ENCODE peak calls at places on chromosomes 3 and 15, in ten cellular contexts. X is mucosa of descending colon, Q is SK-N-SH, J is heart left ventricle, E is H9, S is A549, F is PC-9, T is mammary epithelial cell, H is body of pancreas, R is thoracic aorta. A is an unnamed sample. For H3K4me1, the result is how much of the 10 kb centered on the place peaks cover.

GRCh38 chr3:189724366-189724765 is 93.2 kb downstream of the TP63 start:
- DNase-seq in X (no peak), Q (no peak), J (no peak), E (no peak), S (no peak), F (no peak), T (no peak), H (no peak), R (no peak), A (no peak)

GRCh38 chr3:126848991-126849390 is 133.9 kb upstream of the PLXNA1 start:
- DNase-seq in X (no peak), Q (no peak), J (no peak), E (peak), S (no peak), F (no peak), T (no peak), H (no peak), R (no peak), A (no peak)

GRCh38 chr3:129016366-129016724 is 15.2 kb downstream of the EFCC1 start:
- DNase-seq in X (peak), Q (no peak), J (no peak), E (no peak), S (no peak), F (peak), T (no peak), H (no peak), R (no peak), A (peak)

GRCh38 chr15:38010390-38010789 is 76.0 kb downstream of the TMCO5A start:
- DNase-seq in X (no peak), Q (no peak), J (no peak), E (peak), S (no peak), F (no peak), T (no peak), H (no peak), R (no peak), A (no peak)

GRCh38 chr3:125163739-125164601 is 48.6 kb downstream of the SLC12A8 start:
- DNase-seq in X (peak), Q (no peak), J (peak), E (peak), S (peak), F (peak), T (no peak), H (no peak), R (no peak), A (no peak)

GRCh38 chr3:104428526-104428925 is 938.2 kb upstream of the ALCAM start:
- DNase-seq in X (no peak), Q (no peak), J (no peak), E (no peak), S (no peak), F (no peak), T (no peak), H (no peak), R (no peak), A (no peak)

GRCh38 chr3:71097557-71097956 is 486.0 kb downstream of the FOXP1 start:
- DNase-seq in X (no peak), Q (peak), J (no peak), E (no peak), S (no peak), F (no peak), T (no peak), H (no peak), R (no peak), A (no peak)

GRCh38 chr15:66735909-66736305 is 33.9 kb downstream of the SMAD6 start:
- DNase-seq in X (no peak), Q (no peak), J (no peak), E (no peak), S (no peak), F (no peak), T (no peak), H (no peak), R (no peak), A (peak)

GRCh38 chr3:35931867-35932266 is 292.5 kb downstream of the ARPP21 start:
- DNase-seq in X (no peak), Q (no peak), J (no peak), E (no peak), S (no peak), F (no peak), T (no peak), H (no peak), R (no peak), A (no peak)

GRCh38 chr15:74228723-74229081 is 7.4 kb upstream of the CCDC33 start:
- DNase-seq in X (no peak), Q (peak), J (peak), E (no peak), S (no peak), F (no peak), T (no peak), H (no peak), R (no peak), A (no peak)

GRCh38 chr3:105611304-105612192 is 244.8 kb downstream of the ALCAM start:
- DNase-seq in X (no peak), Q (no peak), J (no peak), E (no peak), S (no peak), F (peak), T (peak), H (peak), R (no peak), A (no peak)

GRCh38 chr3:14124223-14124614 is 451 bp downstream of the CHCHD4 start:
- DNase-seq in X (peak), Q (peak), J (peak), E (peak), S (peak), F (no peak), T (peak), H (peak), R (no peak), A (peak)

GRCh38 chr15:49387471-49387870 is 35.6 kb upstream of the FGF7 start:
- DNase-seq in X (no peak), Q (no peak), J (no peak), E (no peak), S (no peak), F (no peak), T (no peak), H (no peak), R (no peak), A (no peak)

GRCh38 chr15:71577071-71577470 is 233.3 kb upstream of the NR2E3 start:
- DNase-seq in X (no peak), Q (no peak), J (no peak), E (no peak), S (no peak), F (no peak), T (no peak), H (no peak), R (no peak), A (no peak)

GRCh38 chr15:36468746-36469145 is 110.7 kb upstream of the CDIN1 start:
- DNase-seq in X (no peak), Q (no peak), J (no peak), E (no peak), S (no peak), F (no peak), T (peak), H (no peak), R (no peak), A (no peak)

GRCh38 chr15:55289011-55289572 is 521 bp downstream of the RAB27A start:
- DNase-seq in X (peak), Q (no peak), J (peak), E (peak), S (peak), F (peak), T (peak), H (peak), R (no peak), A (no peak)

GRCh38 chr3:108914774-108915641 is 38.7 kb downstream of the GUCA1C start:
- DNase-seq in X (peak), Q (peak), J (peak), E (peak), S (peak), F (peak), T (peak), H (peak), R (no peak), A (no peak)

GRCh38 chr3:98333989-98334606 is 19.6 kb upstream of the OR5K4 start:
- DNase-seq in X (no peak), Q (no peak), J (no peak), E (no peak), S (no peak), F (peak), T (peak), H (no peak), R (no peak), A (no peak)

GRCh38 chr15:64503197-64503596 is 42.8 kb downstream of the ZNF609 start:
- DNase-seq in X (no peak), Q (no peak), J (no peak), E (no peak), S (no peak), F (no peak), T (no peak), H (peak), R (no peak), A (no peak)

GRCh38 chr15:68205949-68206539 is 912 bp upstream of the CALML4 start:
- DNase-seq in X (peak), Q (no peak), J (peak), E (peak), S (no peak), F (no peak), T (no peak), H (peak), R (no peak), A (no peak)

GRCh38 chr3:77065750-77066149 is 25.9 kb downstream of the ROBO2 start:
- DNase-seq in X (no peak), Q (peak), J (no peak), E (no peak), S (no peak), F (no peak), T (no peak), H (no peak), R (no peak), A (no peak)

GRCh38 chr3:107796786-107797185 is 274.0 kb downstream of the BBX start:
- DNase-seq in X (no peak), Q (no peak), J (no peak), E (no peak), S (no peak), F (peak), T (peak), H (peak), R (no peak), A (no peak)

GRCh38 chr15:65937476-65937875 is 68.2 kb downstream of the RAB11A start:
- DNase-seq in X (no peak), Q (peak), J (no peak), E (no peak), S (no peak), F (no peak), T (no peak), H (peak), R (no peak), A (no peak)

GRCh38 chr15:78567541-78567940 is 2.2 kb downstream of the CHRNA5 start:
- DNase-seq in X (no peak), Q (no peak), J (no peak), E (no peak), S (no peak), F (no peak), T (no peak), H (no peak), R (no peak), A (no peak)

GRCh38 chr3:58164916-58165821 is 45.6 kb downstream of the DNASE1L3 start:
- DNase-seq in X (no peak), Q (no peak), J (no peak), E (no peak), S (peak), F (no peak), T (no peak), H (peak), R (no peak), A (peak)

GRCh38 chr3:121871434-121871833 is 22.8 kb upstream of the SLC15A2 start:
- DNase-seq in X (no peak), Q (no peak), J (no peak), E (no peak), S (no peak), F (no peak), T (no peak), H (no peak), R (no peak), A (no peak)

GRCh38 chr3:196537319-196537984 is 22.3 kb upstream of the SMCO1 start:
- DNase-seq in X (peak), Q (peak), J (no peak), E (no peak), S (no peak), F (peak), T (peak), H (peak), R (no peak), A (no peak)

GRCh38 chr15:72307036-72307435 is 12.9 kb downstream of the CELF6 start:
- DNase-seq in X (no peak), Q (no peak), J (no peak), E (no peak), S (no peak), F (no peak), T (no peak), H (no peak), R (no peak), A (no peak)

GRCh38 chr15:100733088-100733487 is 130.7 kb downstream of the ASB7 start:
- DNase-seq in X (no peak), Q (peak), J (no peak), E (no peak), S (peak), F (peak), T (peak), H (no peak), R (no peak), A (no peak)

GRCh38 chr3:44894485-44894884 is 20.1 kb downstream of the TGM4 start:
- DNase-seq in X (no peak), Q (no peak), J (no peak), E (no peak), S (no peak), F (no peak), T (no peak), H (no peak), R (no peak), A (no peak)

GRCh38 chr3:24220859-24221657 is 273.6 kb downstream of the THRB start:
- DNase-seq in X (no peak), Q (no peak), J (peak), E (no peak), S (peak), F (peak), T (peak), H (peak), R (peak), A (no peak)

GRCh38 chr3:130414457-130414856 is 69.0 kb downstream of the COL6A5 start:
- DNase-seq in X (no peak), Q (no peak), J (no peak), E (no peak), S (no peak), F (no peak), T (no peak), H (no peak), R (no peak), A (no peak)

GRCh38 chr3:105606052-105606451 is 239.3 kb downstream of the ALCAM start:
- DNase-seq in X (no peak), Q (no peak), J (no peak), E (no peak), S (no peak), F (no peak), T (peak), H (no peak), R (no peak), A (no peak)

GRCh38 chr3:12318758-12319621 is 30.1 kb downstream of the PPARG start:
- DNase-seq in X (no peak), Q (no peak), J (no peak), E (no peak), S (no peak), F (no peak), T (no peak), H (no peak), R (no peak), A (no peak)

GRCh38 chr15:67117356-67117755 is 52.0 kb downstream of the SMAD3 start:
- DNase-seq in X (no peak), Q (no peak), J (no peak), E (no peak), S (no peak), F (no peak), T (no peak), H (no peak), R (no peak), A (no peak)

GRCh38 chr15:29139540-29140459 is 129.8 kb downstream of the NSMCE3 start:
- DNase-seq in X (peak), Q (peak), J (no peak), E (peak), S (peak), F (no peak), T (no peak), H (peak), R (no peak), A (peak)

GRCh38 chr15:77859491-77860060 is 217.9 kb downstream of the TBC1D2B start:
- DNase-seq in X (peak), Q (no peak), J (no peak), E (peak), S (no peak), F (no peak), T (no peak), H (peak), R (no peak), A (peak)

GRCh38 chr15:55694652-55695150 is 48.3 kb downstream of the PRTG start:
- DNase-seq in X (no peak), Q (no peak), J (no peak), E (peak), S (peak), F (no peak), T (no peak), H (no peak), R (no peak), A (no peak)

GRCh38 chr15:42890161-42890913 is 30.2 kb downstream of the TTBK2 start:
- DNase-seq in X (no peak), Q (no peak), J (no peak), E (no peak), S (peak), F (peak), T (peak), H (peak), R (no peak), A (no peak)

DNA sequence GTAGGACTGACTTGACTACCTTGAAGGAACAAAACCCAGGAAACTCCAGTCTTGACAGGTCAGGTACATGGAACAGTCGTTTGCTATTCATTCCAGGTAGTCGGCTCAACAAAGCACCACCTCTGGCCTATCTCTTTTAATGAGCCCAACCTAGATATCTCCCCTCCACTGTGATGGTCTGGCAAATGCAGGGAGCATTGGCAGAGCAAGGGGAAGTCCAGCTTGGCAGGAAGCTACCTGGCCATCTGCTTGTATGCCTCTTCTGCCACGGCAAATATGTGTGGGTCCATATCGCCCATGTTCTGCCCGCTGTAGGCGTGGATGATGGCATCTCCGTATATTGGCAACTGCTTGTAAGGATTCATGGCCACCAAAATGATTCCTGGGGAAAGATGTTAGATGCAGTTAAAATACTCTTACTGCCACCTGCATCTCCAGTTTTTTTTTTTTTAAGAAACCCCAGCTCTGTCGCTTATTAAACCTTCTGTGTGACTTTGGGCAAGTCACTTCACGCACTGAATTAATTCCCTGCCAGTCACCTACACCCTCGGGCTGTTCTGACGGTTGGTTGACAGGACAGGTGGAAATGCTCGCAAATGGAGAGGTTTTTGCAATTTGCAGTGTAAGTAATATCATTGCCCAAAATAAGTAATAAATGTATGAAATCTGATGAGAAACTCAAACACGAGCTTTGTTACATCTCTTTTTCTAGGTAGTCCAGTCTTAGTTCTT is 16.8 kb downstream of the MYO5C start:
- DNase-seq in X (no peak), Q (no peak), J (no peak), E (no peak), S (no peak), F (no peak), T (no peak), H (no peak), R (no peak), A (no peak)
- TF ChIP-seq CTCF in X (no peak), Q (no peak), J (no peak), E (no peak), S (no peak), F (no peak), T (no peak), H (no peak), R (no peak), A (no peak)

GRCh38 chr15:88654430-88655102 is 15.8 kb downstream of the ISG20 start:
- DNase-seq in X (no peak), Q (no peak), J (no peak), E (no peak), S (no peak), F (no peak), T (no peak), H (no peak), R (no peak), A (no peak)
- H3K4me1 ChIP-seq in X (under half), Q (under half), J (under half), E (under half), S (under half), F (under half), T (under half), H (under half), R (under half), A (under half)

GRCh38 chr3:54433846-54434245 is 311.5 kb downstream of the CACNA2D3 start:
- DNase-seq in X (no peak), Q (peak), J (no peak), E (peak), S (peak), F (no peak), T (peak), H (no peak), R (no peak), A (no peak)
- TF ChIP-seq CTCF in X (no peak), Q (no peak), J (no peak), E (peak), S (no peak), F (no peak), T (peak), H (no peak), R (no peak), A (peak)

GRCh38 chr3:185934726-185935464 is 2.9 kb downstream of the TRA2B start:
- DNase-seq in X (no peak), Q (no peak), J (no peak), E (no peak), S (no peak), F (no peak), T (peak), H (no peak), R (no peak), A (no peak)
- H3K4me1 ChIP-seq in X (under half), Q (under half), J (half or more), E (under half), S (under half), F (half or more), T (under half), H (half or more), R (under half), A (under half)

GRCh38 chr3:168467085-168467714 is 371.5 kb upstream of the GOLIM4 start:
- DNase-seq in X (no peak), Q (peak), J (peak), E (peak), S (peak), F (no peak), T (peak), H (peak), R (no peak), A (no peak)
- TF ChIP-seq CTCF in X (no peak), Q (peak), J (peak), E (peak), S (no peak), F (peak), T (peak), H (no peak), R (no peak), A (no peak)

DNA sequence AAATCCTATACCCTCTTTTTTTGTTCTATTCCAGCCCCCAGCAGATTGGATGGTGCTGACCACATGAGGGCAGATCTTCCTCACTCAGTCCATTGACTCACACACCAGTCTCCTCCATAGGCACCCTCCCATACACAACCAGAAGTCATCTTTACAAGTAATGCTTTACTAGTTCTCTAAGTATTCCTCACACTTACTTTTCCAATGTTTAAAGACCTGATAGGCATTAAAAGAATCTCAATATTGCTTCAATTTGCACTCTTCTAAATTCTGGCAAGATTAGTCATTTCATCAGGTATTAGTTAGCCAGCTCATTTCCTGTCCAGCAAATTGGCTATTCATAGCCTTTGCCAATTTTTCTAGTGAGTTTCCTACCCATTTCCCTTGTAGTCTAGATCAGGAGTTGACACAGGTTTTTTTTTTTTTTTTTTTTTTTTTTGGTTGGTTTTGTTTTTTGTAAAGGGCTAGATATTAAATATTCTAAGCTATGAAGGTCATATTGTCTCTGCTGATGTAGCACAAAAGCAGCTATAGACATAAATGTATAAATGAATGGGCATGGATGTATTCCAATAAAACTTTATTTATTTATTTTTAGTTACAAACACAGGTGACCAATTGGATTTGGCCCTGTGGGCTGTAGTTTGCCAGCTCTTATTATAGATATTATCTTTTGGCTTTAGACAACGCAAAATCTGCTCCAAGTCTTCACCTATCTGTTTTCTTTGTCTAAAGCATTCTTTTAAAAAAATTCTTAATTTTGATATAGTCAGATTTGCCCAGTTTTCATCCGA is 76.1 kb downstream of the ABHD5 start:
- DNase-seq in X (no peak), Q (no peak), J (no peak), E (no peak), S (peak), F (peak), T (peak), H (no peak), R (no peak), A (no peak)
- H3K4me1 ChIP-seq in X (under half), Q (half or more), J (under half), E (under half), S (under half), F (half or more), T (half or more), H (under half), R (under half), A (under half)

GRCh38 chr3:46978985-46979944 is at the start of gene NBEAL2:
- DNase-seq in X (peak), Q (peak), J (peak), E (peak), S (peak), F (peak), T (peak), H (peak), R (peak), A (peak)
- TF ChIP-seq CTCF in X (no peak), Q (no peak), J (no peak), E (no peak), S (no peak), F (no peak), T (no peak), H (no peak), R (peak), A (no peak)

A was measured in kidney.